ENCODE peak calls at places on chromosomes 1 and 21, in five cellular contexts. B is HuH-7.5; O is amygdala; Y is stimulated activated CD4-positive, alpha-beta T cell treated with anti-CD3 and anti-CD28 coated beads, Interleukin-1b, Interleukin-23, amount 100 ng/mL, for 24 hours; V is Karpas-422. Q is an unnamed sample.

GRCh38 chr21:45940621-45941337 is 40.8 kb upstream of the COL6A1 start:
- DNase-seq in O (no peak), Y (no peak), V (no peak), B (no peak), Q (no peak)

GRCh38 chr1:223776075-223776814 is 63.9 kb downstream of the CAPN2 start:
- DNase-seq in Y (peak), B (no peak), O (no peak), V (no peak), Q (no peak)

GRCh38 chr1:100847481-100847880 is 47.2 kb downstream of the EXTL2 start:
- DNase-seq in V (no peak), Y (no peak), O (no peak), B (no peak), Q (no peak)

GRCh38 chr1:156319664-156320063 is 18.4 kb downstream of the CCT3 start:
- DNase-seq in Y (no peak), O (no peak), B (no peak), V (peak), Q (no peak)

GRCh38 chr1:6101826-6102225 is 56.1 kb downstream of the KCNAB2 start:
- DNase-seq in V (no peak), Y (no peak), O (no peak), B (no peak), Q (no peak)

GRCh38 chr1:36323636-36324321 is at the start of gene EVA1B:
- DNase-seq in Y (no peak), V (no peak), B (peak), O (peak), Q (peak)

GRCh38 chr1:158095737-158096335 is 84.9 kb upstream of the CD1D start:
- DNase-seq in Y (no peak), B (no peak), O (no peak), V (peak), Q (no peak)

GRCh38 chr1:223770621-223771315 is 58.4 kb downstream of the CAPN2 start:
- DNase-seq in Y (no peak), V (no peak), B (no peak), O (no peak), Q (no peak)

GRCh38 chr1:3652538-3653285 is 396 bp downstream of the TP73 start:
- DNase-seq in V (no peak), O (no peak), Y (no peak), B (peak), Q (no peak)

GRCh38 chr1:156508955-156509234 is 8.3 kb upstream of the MEF2D start:
- DNase-seq in B (no peak), O (no peak), V (no peak), Y (no peak), Q (peak)

GRCh38 chr1:53547321-53547720 is 88.1 kb downstream of the DMRTB1 start:
- DNase-seq in O (no peak), Y (no peak), B (no peak), V (no peak), Q (no peak)

GRCh38 chr1:201552941-201553341 is 14.0 kb downstream of the NAV1 start:
- DNase-seq in Y (no peak), B (no peak), V (no peak), O (peak), Q (no peak)

GRCh38 chr21:32549454-32549853 is 35.9 kb downstream of the TCP10L start:
- DNase-seq in V (no peak), Y (no peak), B (no peak), O (no peak), Q (no peak)

GRCh38 chr1:210234254-210234747 is 1.7 kb downstream of the SERTAD4 start:
- DNase-seq in B (no peak), O (no peak), V (no peak), Y (no peak), Q (no peak)

GRCh38 chr1:155957411-155957915 is 16.0 kb downstream of the RXFP4 start:
- DNase-seq in B (no peak), O (no peak), Y (no peak), V (no peak), Q (no peak)

GRCh38 chr1:14281412-14281811 is 317.1 kb upstream of the KAZN start:
- DNase-seq in Y (no peak), B (no peak), V (no peak), O (no peak), Q (no peak)

GRCh38 chr1:25680701-25681100 is 64.1 kb downstream of the MAN1C1 start:
- DNase-seq in V (no peak), O (no peak), B (no peak), Y (no peak), Q (no peak)

GRCh38 chr1:215905493-215906095 is 338.5 kb downstream of the KCTD3 start:
- DNase-seq in Y (no peak), B (no peak), V (no peak), O (no peak), Q (no peak)

GRCh38 chr1:108512239-108513071 is 47.4 kb upstream of the EEIG2 start:
- DNase-seq in V (peak), Y (no peak), O (no peak), B (no peak), Q (no peak)

GRCh38 chr1:48025076-48025475 is 27.9 kb upstream of the TRABD2B start:
- DNase-seq in O (no peak), Y (no peak), V (peak), B (no peak), Q (no peak)

GRCh38 chr1:197465528-197466205 is 197.6 kb downstream of the CRB1 start:
- DNase-seq in V (no peak), Y (no peak), B (no peak), O (no peak), Q (no peak)

GRCh38 chr21:33265664-33266049 is 510 bp upstream of the IL10RB start:
- DNase-seq in Y (no peak), B (no peak), O (no peak), V (peak), Q (peak)

GRCh38 chr21:37687001-37687400 is 229.3 kb downstream of the KCNJ6 start:
- DNase-seq in Y (no peak), B (no peak), V (no peak), O (no peak), Q (no peak)

GRCh38 chr1:155982106-155982505 is 3.8 kb upstream of the ARHGEF2 start:
- DNase-seq in Y (no peak), B (no peak), V (peak), O (no peak), Q (no peak)

GRCh38 chr1:61156576-61157239 is 74.3 kb downstream of the NFIA start:
- DNase-seq in O (no peak), V (no peak), Y (no peak), B (no peak), Q (no peak)

GRCh38 chr1:159924025-159924790 is 1.1 kb downstream of the TAGLN2 start:
- DNase-seq in V (peak), Y (peak), B (peak), O (no peak), Q (peak)

GRCh38 chr1:240987928-240988327 is 369.1 kb downstream of the RGS7 start:
- DNase-seq in O (no peak), Y (no peak), B (no peak), V (no peak), Q (no peak)

GRCh38 chr21:46410516-46410915 is 48.2 kb upstream of the DIP2A start:
- DNase-seq in V (no peak), O (no peak), B (no peak), Y (no peak), Q (no peak)

Q was measured in heart left ventricle.